ENCODE peak calls at places on chromosomes 11 and 22, in nine cellular contexts. Y is Karpas-422; N is body of pancreas; K is activated CD4-positive, alpha-beta T cell treated with anti-CD3 and anti-CD28 coated beads, Interleukin-2, amount 50 U/mL, for 4 hours; U is ovary; L is NCI-H2081; M is stomach; Z is ELR; Q is GM04503. S is an unnamed sample.

GRCh38 chr11:6646631-6647281 is 8.9 kb downstream of the DCHS1 start:
- DNase-seq in M (no peak), L (no peak), N (no peak), Y (peak), K (no peak), Z (no peak), U (peak), Q (peak), S (no peak)

GRCh38 chr11:76850815-76851214 is 9.9 kb upstream of the ACER3 start:
- DNase-seq in L (no peak), K (no peak), N (no peak), U (no peak), Y (no peak), M (no peak), Q (peak), Z (no peak), S (no peak)

GRCh38 chr11:22337571-22338464 is at the start of gene SLC17A6:
- DNase-seq in N (peak), M (no peak), Q (no peak), Y (peak), Z (peak), U (no peak), L (no peak), K (no peak), S (no peak)

GRCh38 chr11:74611369-74611861 is 19.0 kb downstream of the POLD3 start:
- DNase-seq in N (no peak), K (no peak), Y (peak), M (no peak), L (peak), U (no peak), Z (peak), Q (peak), S (no peak)

GRCh38 chr22:43007519-43008102 is 7.3 kb downstream of the PACSIN2 start:
- DNase-seq in M (peak), Y (no peak), K (no peak), U (no peak), Q (no peak), L (peak), N (peak), Z (peak), S (no peak)

GRCh38 chr11:34235189-34235588 is 122.6 kb downstream of the ABTB2 start:
- DNase-seq in Q (no peak), U (no peak), Y (no peak), M (no peak), L (no peak), K (no peak), N (no peak), Z (no peak), S (no peak)

GRCh38 chr11:118128821-118129474 is 23.7 kb downstream of the SCN4B start:
- DNase-seq in N (no peak), K (no peak), U (no peak), Q (no peak), L (no peak), M (no peak), Y (no peak), Z (no peak), S (no peak)

GRCh38 chr22:38699143-38699542 is 1.6 kb downstream of the JOSD1 start:
- DNase-seq in U (no peak), K (no peak), Y (no peak), Z (peak), L (no peak), N (no peak), M (no peak), Q (no peak), S (no peak)

GRCh38 chr11:28547395-28547794 is 439.2 kb downstream of the METTL15 start:
- DNase-seq in Z (no peak), Q (no peak), N (no peak), L (peak), U (no peak), K (no peak), Y (no peak), M (no peak), S (no peak)

GRCh38 chr11:2172676-2173075 is 1.1 kb upstream of the TH start:
- DNase-seq in L (no peak), Q (no peak), Y (no peak), K (no peak), M (no peak), N (no peak), U (no peak), Z (no peak), S (no peak)

GRCh38 chr11:59157433-59157832 is 14.5 kb upstream of the DTX4 start:
- DNase-seq in Z (no peak), L (no peak), N (no peak), U (no peak), M (no peak), K (no peak), Y (no peak), Q (no peak), S (no peak)

GRCh38 chr11:10301656-10302293 is 3.1 kb upstream of the ADM start:
- DNase-seq in Q (no peak), U (no peak), K (no peak), Z (peak), M (no peak), Y (no peak), N (no peak), L (no peak), S (no peak)

GRCh38 chr11:3073029-3073435 is 15.8 kb upstream of the CARS1 start:
- DNase-seq in M (no peak), Z (no peak), U (no peak), Q (peak), L (no peak), N (no peak), Y (no peak), K (no peak), S (no peak)

GRCh38 chr22:24421428-24421931 is 5.9 kb upstream of the ADORA2A start:
- DNase-seq in N (no peak), Y (peak), L (no peak), K (peak), M (no peak), Z (peak), U (no peak), Q (no peak), S (no peak)

GRCh38 chr22:41827671-41828070 is 5.2 kb upstream of the SREBF2 start:
- DNase-seq in K (no peak), Z (no peak), M (no peak), Y (no peak), U (no peak), N (no peak), Q (no peak), L (no peak), S (peak)

GRCh38 chr11:2102883-2103213 is 36.3 kb downstream of the IGF2 start:
- DNase-seq in N (no peak), M (no peak), L (no peak), Q (no peak), K (no peak), U (no peak), Z (no peak), Y (no peak), S (no peak)

GRCh38 chr11:48056325-48057183 is 76.2 kb downstream of the PTPRJ start:
- DNase-seq in Y (no peak), K (no peak), U (no peak), N (no peak), M (no peak), L (no peak), Z (no peak), Q (no peak), S (no peak)

GRCh38 chr11:1384206-1384965 is 5.3 kb upstream of the BRSK2 start:
- DNase-seq in M (no peak), L (no peak), K (no peak), Q (no peak), Y (no peak), U (no peak), Z (peak), N (no peak), S (no peak)

GRCh38 chr22:33652596-33652995 is 267.7 kb downstream of the LARGE1 start:
- DNase-seq in L (no peak), K (no peak), Y (no peak), Z (no peak), Q (no peak), U (no peak), M (no peak), N (no peak), S (no peak)

GRCh38 chr11:71153005-71153395 is 99.4 kb downstream of the SHANK2 start:
- DNase-seq in U (no peak), M (no peak), Z (peak), Q (no peak), K (no peak), L (no peak), N (peak), Y (no peak), S (no peak)

GRCh38 chr11:1422481-1422880 is 32.7 kb downstream of the BRSK2 start:
- DNase-seq in Z (peak), K (no peak), U (no peak), M (no peak), N (peak), L (no peak), Q (no peak), Y (no peak), S (no peak)

GRCh38 chr11:128802358-128802981 is 64.6 kb downstream of the KCNJ1 start:
- DNase-seq in Z (peak), L (peak), K (no peak), Q (no peak), M (peak), Y (no peak), U (no peak), N (peak), S (no peak)

GRCh38 chr11:66739983-66740382 is 11.0 kb upstream of the SPTBN2 start:
- DNase-seq in M (no peak), N (no peak), Y (no peak), Q (peak), Z (peak), K (no peak), L (no peak), U (no peak), S (no peak)

GRCh38 chr11:103364687-103365086 is 255.5 kb downstream of the DYNC2H1 start:
- DNase-seq in N (no peak), L (no peak), Q (no peak), K (no peak), Z (no peak), M (no peak), Y (no peak), U (no peak), S (no peak)

GRCh38 chr11:123298488-123299447 is 103.7 kb upstream of the CLMP start:
- DNase-seq in L (no peak), U (no peak), Y (peak), M (no peak), Q (no peak), N (no peak), Z (no peak), K (no peak), S (no peak)

GRCh38 chr11:20061766-20062165 is 98.5 kb downstream of the DBX1 start:
- DNase-seq in M (no peak), Z (no peak), Y (no peak), Q (no peak), K (no peak), L (no peak), N (no peak), U (no peak), S (no peak)

GRCh38 chr22:22770280-22770871 is 117.2 kb upstream of the IGLL5 start:
- DNase-seq in M (peak), Q (no peak), N (peak), L (peak), U (peak), Z (peak), Y (peak), K (peak), S (no peak)

GRCh38 chr22:36546092-36546804 is 17.3 kb upstream of the EIF3D start:
- DNase-seq in L (peak), Z (peak), M (no peak), U (no peak), Q (no peak), K (no peak), Y (peak), N (peak), S (peak)

GRCh38 chr22:46725096-46725495 is 13.0 kb downstream of the CERK start:
- DNase-seq in Q (no peak), U (no peak), Z (no peak), M (no peak), Y (no peak), N (no peak), K (no peak), L (no peak), S (no peak)

GRCh38 chr11:19398273-19398672 is 157.5 kb upstream of the E2F8 start:
- DNase-seq in Y (no peak), U (no peak), Z (no peak), N (peak), K (no peak), L (no peak), Q (no peak), M (no peak), S (no peak)

S was measured in chondrocyte.